ENCODE peak calls at places on chromosomes 13 and 19, in ten cellular contexts. One of them, this sample, is unnamed.

GRCh38 chr13:109145631-109146030 is 516.2 kb downstream of the MYO16 start:
- DNase-seq in NCI-H460: peak
- DNase-seq in activated CD4-positive, alpha-beta T cell treated with anti-CD3 and anti-CD28 coated beads, Interleukin-2, amount 50 U/mL, for 1 hour: no peak
- DNase-seq in GDM1: peak
- DNase-seq in SW480: peak
- DNase-seq in T-helper 1 cell: no peak
- DNase-seq in left lung: no peak
- DNase-seq in heart left ventricle: peak
- DNase-seq in cerebellum: peak
- DNase-seq in stimulated activated CD4-positive, alpha-beta T cell treated with anti-CD3 and anti-CD28 coated beads, Interleukin-1b, Interleukin-23, amount 100 ng/mL, for 24 hours: no peak
- DNase-seq in this sample: peak

GRCh38 chr13:109725995-109726637 is 60.3 kb downstream of the IRS2 start:
- DNase-seq in NCI-H460: no peak
- DNase-seq in activated CD4-positive, alpha-beta T cell treated with anti-CD3 and anti-CD28 coated beads, Interleukin-2, amount 50 U/mL, for 1 hour: no peak
- DNase-seq in GDM1: no peak
- DNase-seq in SW480: no peak
- DNase-seq in T-helper 1 cell: no peak
- DNase-seq in left lung: no peak
- DNase-seq in heart left ventricle: no peak
- DNase-seq in cerebellum: no peak
- DNase-seq in stimulated activated CD4-positive, alpha-beta T cell treated with anti-CD3 and anti-CD28 coated beads, Interleukin-1b, Interleukin-23, amount 100 ng/mL, for 24 hours: no peak
- DNase-seq in this sample: no peak

GRCh38 chr19:6516018-6516658 is 14.0 kb upstream of the TUBB4A start:
- DNase-seq in NCI-H460: peak
- DNase-seq in activated CD4-positive, alpha-beta T cell treated with anti-CD3 and anti-CD28 coated beads, Interleukin-2, amount 50 U/mL, for 1 hour: peak
- DNase-seq in GDM1: peak
- DNase-seq in SW480: peak
- DNase-seq in T-helper 1 cell: peak
- DNase-seq in left lung: peak
- DNase-seq in heart left ventricle: peak
- DNase-seq in cerebellum: peak
- DNase-seq in stimulated activated CD4-positive, alpha-beta T cell treated with anti-CD3 and anti-CD28 coated beads, Interleukin-1b, Interleukin-23, amount 100 ng/mL, for 24 hours: peak
- DNase-seq in this sample: peak

GRCh38 chr19:17931532-17932191 is 1.2 kb upstream of the CCDC124 start:
- DNase-seq in NCI-H460: no peak
- DNase-seq in activated CD4-positive, alpha-beta T cell treated with anti-CD3 and anti-CD28 coated beads, Interleukin-2, amount 50 U/mL, for 1 hour: no peak
- DNase-seq in GDM1: no peak
- DNase-seq in SW480: no peak
- DNase-seq in T-helper 1 cell: no peak
- DNase-seq in left lung: no peak
- DNase-seq in heart left ventricle: no peak
- DNase-seq in cerebellum: no peak
- DNase-seq in stimulated activated CD4-positive, alpha-beta T cell treated with anti-CD3 and anti-CD28 coated beads, Interleukin-1b, Interleukin-23, amount 100 ng/mL, for 24 hours: no peak
- DNase-seq in this sample: no peak

GRCh38 chr13:27012482-27013197 is 159.0 kb downstream of the USP12 start:
- DNase-seq in NCI-H460: no peak
- DNase-seq in activated CD4-positive, alpha-beta T cell treated with anti-CD3 and anti-CD28 coated beads, Interleukin-2, amount 50 U/mL, for 1 hour: no peak
- DNase-seq in GDM1: no peak
- DNase-seq in SW480: no peak
- DNase-seq in T-helper 1 cell: no peak
- DNase-seq in left lung: no peak
- DNase-seq in heart left ventricle: no peak
- DNase-seq in cerebellum: no peak
- DNase-seq in stimulated activated CD4-positive, alpha-beta T cell treated with anti-CD3 and anti-CD28 coated beads, Interleukin-1b, Interleukin-23, amount 100 ng/mL, for 24 hours: no peak
- DNase-seq in this sample: no peak

GRCh38 chr19:47742636-47743035 is 2.7 kb upstream of the NOP53 start:
- DNase-seq in NCI-H460: no peak
- DNase-seq in activated CD4-positive, alpha-beta T cell treated with anti-CD3 and anti-CD28 coated beads, Interleukin-2, amount 50 U/mL, for 1 hour: no peak
- DNase-seq in GDM1: no peak
- DNase-seq in SW480: no peak
- DNase-seq in T-helper 1 cell: no peak
- DNase-seq in left lung: no peak
- DNase-seq in heart left ventricle: no peak
- DNase-seq in cerebellum: no peak
- DNase-seq in stimulated activated CD4-positive, alpha-beta T cell treated with anti-CD3 and anti-CD28 coated beads, Interleukin-1b, Interleukin-23, amount 100 ng/mL, for 24 hours: no peak
- DNase-seq in this sample: no peak

GRCh38 chr13:67971291-67971690 is 741.2 kb upstream of the PCDH9 start:
- DNase-seq in NCI-H460: no peak
- DNase-seq in activated CD4-positive, alpha-beta T cell treated with anti-CD3 and anti-CD28 coated beads, Interleukin-2, amount 50 U/mL, for 1 hour: no peak
- DNase-seq in GDM1: no peak
- DNase-seq in SW480: no peak
- DNase-seq in T-helper 1 cell: no peak
- DNase-seq in left lung: no peak
- DNase-seq in heart left ventricle: no peak
- DNase-seq in cerebellum: no peak
- DNase-seq in stimulated activated CD4-positive, alpha-beta T cell treated with anti-CD3 and anti-CD28 coated beads, Interleukin-1b, Interleukin-23, amount 100 ng/mL, for 24 hours: no peak
- DNase-seq in this sample: no peak

GRCh38 chr13:99061411-99061810 is 83.5 kb upstream of the DOCK9 start:
- DNase-seq in NCI-H460: no peak
- DNase-seq in activated CD4-positive, alpha-beta T cell treated with anti-CD3 and anti-CD28 coated beads, Interleukin-2, amount 50 U/mL, for 1 hour: no peak
- DNase-seq in GDM1: no peak
- DNase-seq in SW480: no peak
- DNase-seq in T-helper 1 cell: no peak
- DNase-seq in left lung: no peak
- DNase-seq in heart left ventricle: no peak
- DNase-seq in cerebellum: no peak
- DNase-seq in stimulated activated CD4-positive, alpha-beta T cell treated with anti-CD3 and anti-CD28 coated beads, Interleukin-1b, Interleukin-23, amount 100 ng/mL, for 24 hours: no peak
- DNase-seq in this sample: no peak

GRCh38 chr13:29924482-29924884 is 74.1 kb upstream of the UBL3 start:
- DNase-seq in NCI-H460: no peak
- DNase-seq in activated CD4-positive, alpha-beta T cell treated with anti-CD3 and anti-CD28 coated beads, Interleukin-2, amount 50 U/mL, for 1 hour: no peak
- DNase-seq in GDM1: no peak
- DNase-seq in SW480: no peak
- DNase-seq in T-helper 1 cell: no peak
- DNase-seq in left lung: no peak
- DNase-seq in heart left ventricle: no peak
- DNase-seq in cerebellum: no peak
- DNase-seq in stimulated activated CD4-positive, alpha-beta T cell treated with anti-CD3 and anti-CD28 coated beads, Interleukin-1b, Interleukin-23, amount 100 ng/mL, for 24 hours: no peak
- DNase-seq in this sample: no peak

GRCh38 chr19:29806098-29806866 is 5.5 kb upstream of the CCNE1 start:
- DNase-seq in NCI-H460: no peak
- DNase-seq in activated CD4-positive, alpha-beta T cell treated with anti-CD3 and anti-CD28 coated beads, Interleukin-2, amount 50 U/mL, for 1 hour: no peak
- DNase-seq in GDM1: no peak
- DNase-seq in SW480: no peak
- DNase-seq in T-helper 1 cell: no peak
- DNase-seq in left lung: peak
- DNase-seq in heart left ventricle: peak
- DNase-seq in cerebellum: no peak
- DNase-seq in stimulated activated CD4-positive, alpha-beta T cell treated with anti-CD3 and anti-CD28 coated beads, Interleukin-1b, Interleukin-23, amount 100 ng/mL, for 24 hours: no peak
- DNase-seq in this sample: no peak

GRCh38 chr19:6800991-6801396 is 28.5 kb downstream of the VAV1 start:
- DNase-seq in NCI-H460: peak
- DNase-seq in activated CD4-positive, alpha-beta T cell treated with anti-CD3 and anti-CD28 coated beads, Interleukin-2, amount 50 U/mL, for 1 hour: no peak
- DNase-seq in GDM1: no peak
- DNase-seq in SW480: no peak
- DNase-seq in T-helper 1 cell: no peak
- DNase-seq in left lung: no peak
- DNase-seq in heart left ventricle: no peak
- DNase-seq in cerebellum: no peak
- DNase-seq in stimulated activated CD4-positive, alpha-beta T cell treated with anti-CD3 and anti-CD28 coated beads, Interleukin-1b, Interleukin-23, amount 100 ng/mL, for 24 hours: no peak
- DNase-seq in this sample: no peak

GRCh38 chr19:49363265-49364082 is at the start of gene DKKL1:
- DNase-seq in NCI-H460: peak
- DNase-seq in activated CD4-positive, alpha-beta T cell treated with anti-CD3 and anti-CD28 coated beads, Interleukin-2, amount 50 U/mL, for 1 hour: peak
- DNase-seq in GDM1: no peak
- DNase-seq in SW480: peak
- DNase-seq in T-helper 1 cell: peak
- DNase-seq in left lung: peak
- DNase-seq in heart left ventricle: peak
- DNase-seq in cerebellum: peak
- DNase-seq in stimulated activated CD4-positive, alpha-beta T cell treated with anti-CD3 and anti-CD28 coated beads, Interleukin-1b, Interleukin-23, amount 100 ng/mL, for 24 hours: peak
- DNase-seq in this sample: peak

GRCh38 chr19:35533822-35534521 is 716 bp downstream of the GAPDHS start:
- DNase-seq in NCI-H460: no peak
- DNase-seq in activated CD4-positive, alpha-beta T cell treated with anti-CD3 and anti-CD28 coated beads, Interleukin-2, amount 50 U/mL, for 1 hour: peak
- DNase-seq in GDM1: peak
- DNase-seq in SW480: peak
- DNase-seq in T-helper 1 cell: no peak
- DNase-seq in left lung: no peak
- DNase-seq in heart left ventricle: peak
- DNase-seq in cerebellum: no peak
- DNase-seq in stimulated activated CD4-positive, alpha-beta T cell treated with anti-CD3 and anti-CD28 coated beads, Interleukin-1b, Interleukin-23, amount 100 ng/mL, for 24 hours: no peak
- DNase-seq in this sample: peak

GRCh38 chr19:28485300-28485699 is 727.7 kb downstream of the UQCRFS1 start:
- DNase-seq in NCI-H460: no peak
- DNase-seq in activated CD4-positive, alpha-beta T cell treated with anti-CD3 and anti-CD28 coated beads, Interleukin-2, amount 50 U/mL, for 1 hour: no peak
- DNase-seq in GDM1: no peak
- DNase-seq in SW480: peak
- DNase-seq in T-helper 1 cell: no peak
- DNase-seq in left lung: peak
- DNase-seq in heart left ventricle: peak
- DNase-seq in cerebellum: no peak
- DNase-seq in stimulated activated CD4-positive, alpha-beta T cell treated with anti-CD3 and anti-CD28 coated beads, Interleukin-1b, Interleukin-23, amount 100 ng/mL, for 24 hours: no peak
- DNase-seq in this sample: no peak

GRCh38 chr19:36685835-36686234 is 1.6 kb upstream of the ZNF567 start:
- DNase-seq in NCI-H460: no peak
- DNase-seq in activated CD4-positive, alpha-beta T cell treated with anti-CD3 and anti-CD28 coated beads, Interleukin-2, amount 50 U/mL, for 1 hour: no peak
- DNase-seq in GDM1: no peak
- DNase-seq in SW480: no peak
- DNase-seq in T-helper 1 cell: no peak
- DNase-seq in left lung: no peak
- DNase-seq in heart left ventricle: no peak
- DNase-seq in cerebellum: no peak
- DNase-seq in stimulated activated CD4-positive, alpha-beta T cell treated with anti-CD3 and anti-CD28 coated beads, Interleukin-1b, Interleukin-23, amount 100 ng/mL, for 24 hours: no peak
- DNase-seq in this sample: no peak

GRCh38 chr19:10551698-10552301 is 8.1 kb downstream of the ATG4D start:
- DNase-seq in NCI-H460: no peak
- DNase-seq in activated CD4-positive, alpha-beta T cell treated with anti-CD3 and anti-CD28 coated beads, Interleukin-2, amount 50 U/mL, for 1 hour: no peak
- DNase-seq in GDM1: peak
- DNase-seq in SW480: peak
- DNase-seq in T-helper 1 cell: no peak
- DNase-seq in left lung: no peak
- DNase-seq in heart left ventricle: no peak
- DNase-seq in cerebellum: no peak
- DNase-seq in stimulated activated CD4-positive, alpha-beta T cell treated with anti-CD3 and anti-CD28 coated beads, Interleukin-1b, Interleukin-23, amount 100 ng/mL, for 24 hours: no peak
- DNase-seq in this sample: peak

GRCh38 chr19:38278751-38279150 is 14.4 kb downstream of the SPINT2 start:
- DNase-seq in NCI-H460: no peak
- DNase-seq in activated CD4-positive, alpha-beta T cell treated with anti-CD3 and anti-CD28 coated beads, Interleukin-2, amount 50 U/mL, for 1 hour: no peak
- DNase-seq in GDM1: no peak
- DNase-seq in SW480: no peak
- DNase-seq in T-helper 1 cell: no peak
- DNase-seq in left lung: no peak
- DNase-seq in heart left ventricle: no peak
- DNase-seq in cerebellum: no peak
- DNase-seq in stimulated activated CD4-positive, alpha-beta T cell treated with anti-CD3 and anti-CD28 coated beads, Interleukin-1b, Interleukin-23, amount 100 ng/mL, for 24 hours: no peak
- DNase-seq in this sample: no peak

GRCh38 chr13:59680429-59681024 is 483.2 kb downstream of the DIAPH3 start:
- DNase-seq in NCI-H460: peak
- DNase-seq in activated CD4-positive, alpha-beta T cell treated with anti-CD3 and anti-CD28 coated beads, Interleukin-2, amount 50 U/mL, for 1 hour: no peak
- DNase-seq in GDM1: no peak
- DNase-seq in SW480: peak
- DNase-seq in T-helper 1 cell: no peak
- DNase-seq in left lung: no peak
- DNase-seq in heart left ventricle: no peak
- DNase-seq in cerebellum: no peak
- DNase-seq in stimulated activated CD4-positive, alpha-beta T cell treated with anti-CD3 and anti-CD28 coated beads, Interleukin-1b, Interleukin-23, amount 100 ng/mL, for 24 hours: no peak
- DNase-seq in this sample: peak

GRCh38 chr13:74870865-74871264 is 611.1 kb downstream of the TBC1D4 start:
- DNase-seq in NCI-H460: no peak
- DNase-seq in activated CD4-positive, alpha-beta T cell treated with anti-CD3 and anti-CD28 coated beads, Interleukin-2, amount 50 U/mL, for 1 hour: no peak
- DNase-seq in GDM1: no peak
- DNase-seq in SW480: no peak
- DNase-seq in T-helper 1 cell: no peak
- DNase-seq in left lung: no peak
- DNase-seq in heart left ventricle: no peak
- DNase-seq in cerebellum: no peak
- DNase-seq in stimulated activated CD4-positive, alpha-beta T cell treated with anti-CD3 and anti-CD28 coated beads, Interleukin-1b, Interleukin-23, amount 100 ng/mL, for 24 hours: no peak
- DNase-seq in this sample: no peak

GRCh38 chr13:25571237-25571636 is 199.5 kb downstream of the ATP8A2 start:
- DNase-seq in NCI-H460: no peak
- DNase-seq in activated CD4-positive, alpha-beta T cell treated with anti-CD3 and anti-CD28 coated beads, Interleukin-2, amount 50 U/mL, for 1 hour: no peak
- DNase-seq in GDM1: no peak
- DNase-seq in SW480: no peak
- DNase-seq in T-helper 1 cell: no peak
- DNase-seq in left lung: no peak
- DNase-seq in heart left ventricle: no peak
- DNase-seq in cerebellum: no peak
- DNase-seq in stimulated activated CD4-positive, alpha-beta T cell treated with anti-CD3 and anti-CD28 coated beads, Interleukin-1b, Interleukin-23, amount 100 ng/mL, for 24 hours: no peak
- DNase-seq in this sample: no peak

GRCh38 chr13:112719556-112719955 is 29.7 kb downstream of the ATP11A start:
- DNase-seq in NCI-H460: no peak
- DNase-seq in activated CD4-positive, alpha-beta T cell treated with anti-CD3 and anti-CD28 coated beads, Interleukin-2, amount 50 U/mL, for 1 hour: no peak
- DNase-seq in GDM1: no peak
- DNase-seq in SW480: no peak
- DNase-seq in T-helper 1 cell: no peak
- DNase-seq in left lung: no peak
- DNase-seq in heart left ventricle: no peak
- DNase-seq in cerebellum: no peak
- DNase-seq in stimulated activated CD4-positive, alpha-beta T cell treated with anti-CD3 and anti-CD28 coated beads, Interleukin-1b, Interleukin-23, amount 100 ng/mL, for 24 hours: no peak
- DNase-seq in this sample: no peak

GRCh38 chr19:31110331-31110730 is 238.9 kb downstream of the TSHZ3 start:
- DNase-seq in NCI-H460: no peak
- DNase-seq in activated CD4-positive, alpha-beta T cell treated with anti-CD3 and anti-CD28 coated beads, Interleukin-2, amount 50 U/mL, for 1 hour: no peak
- DNase-seq in GDM1: no peak
- DNase-seq in SW480: peak
- DNase-seq in T-helper 1 cell: no peak
- DNase-seq in left lung: no peak
- DNase-seq in heart left ventricle: no peak
- DNase-seq in cerebellum: no peak
- DNase-seq in stimulated activated CD4-positive, alpha-beta T cell treated with anti-CD3 and anti-CD28 coated beads, Interleukin-1b, Interleukin-23, amount 100 ng/mL, for 24 hours: no peak
- DNase-seq in this sample: no peak

GRCh38 chr13:30376426-30377311 is 45.6 kb upstream of the UBE2L5 start:
- DNase-seq in NCI-H460: no peak
- DNase-seq in activated CD4-positive, alpha-beta T cell treated with anti-CD3 and anti-CD28 coated beads, Interleukin-2, amount 50 U/mL, for 1 hour: peak
- DNase-seq in GDM1: peak
- DNase-seq in SW480: peak
- DNase-seq in T-helper 1 cell: peak
- DNase-seq in left lung: peak
- DNase-seq in heart left ventricle: no peak
- DNase-seq in cerebellum: no peak
- DNase-seq in stimulated activated CD4-positive, alpha-beta T cell treated with anti-CD3 and anti-CD28 coated beads, Interleukin-1b, Interleukin-23, amount 100 ng/mL, for 24 hours: no peak
- DNase-seq in this sample: peak

GRCh38 chr19:4391701-4392543 is 8.4 kb downstream of the SH3GL1 start:
- DNase-seq in NCI-H460: no peak
- DNase-seq in activated CD4-positive, alpha-beta T cell treated with anti-CD3 and anti-CD28 coated beads, Interleukin-2, amount 50 U/mL, for 1 hour: no peak
- DNase-seq in GDM1: no peak
- DNase-seq in SW480: no peak
- DNase-seq in T-helper 1 cell: no peak
- DNase-seq in left lung: no peak
- DNase-seq in heart left ventricle: peak
- DNase-seq in cerebellum: no peak
- DNase-seq in stimulated activated CD4-positive, alpha-beta T cell treated with anti-CD3 and anti-CD28 coated beads, Interleukin-1b, Interleukin-23, amount 100 ng/mL, for 24 hours: no peak
- DNase-seq in this sample: no peak

GRCh38 chr19:3176715-3177501 is 1.7 kb upstream of the S1PR4 start:
- DNase-seq in NCI-H460: peak
- DNase-seq in activated CD4-positive, alpha-beta T cell treated with anti-CD3 and anti-CD28 coated beads, Interleukin-2, amount 50 U/mL, for 1 hour: peak
- DNase-seq in GDM1: peak
- DNase-seq in SW480: peak
- DNase-seq in T-helper 1 cell: peak
- DNase-seq in left lung: peak
- DNase-seq in heart left ventricle: no peak
- DNase-seq in cerebellum: no peak
- DNase-seq in stimulated activated CD4-positive, alpha-beta T cell treated with anti-CD3 and anti-CD28 coated beads, Interleukin-1b, Interleukin-23, amount 100 ng/mL, for 24 hours: no peak
- DNase-seq in this sample: no peak

GRCh38 chr19:2261438-2262172 is 5.4 kb upstream of the JSRP1 start:
- DNase-seq in NCI-H460: no peak
- DNase-seq in activated CD4-positive, alpha-beta T cell treated with anti-CD3 and anti-CD28 coated beads, Interleukin-2, amount 50 U/mL, for 1 hour: peak
- DNase-seq in GDM1: peak
- DNase-seq in SW480: no peak
- DNase-seq in T-helper 1 cell: peak
- DNase-seq in left lung: no peak
- DNase-seq in heart left ventricle: no peak
- DNase-seq in cerebellum: no peak
- DNase-seq in stimulated activated CD4-positive, alpha-beta T cell treated with anti-CD3 and anti-CD28 coated beads, Interleukin-1b, Interleukin-23, amount 100 ng/mL, for 24 hours: no peak
- DNase-seq in this sample: no peak

GRCh38 chr19:32361574-32362317 is 16.3 kb downstream of the ZNF507 start:
- DNase-seq in NCI-H460: no peak
- DNase-seq in activated CD4-positive, alpha-beta T cell treated with anti-CD3 and anti-CD28 coated beads, Interleukin-2, amount 50 U/mL, for 1 hour: no peak
- DNase-seq in GDM1: no peak
- DNase-seq in SW480: no peak
- DNase-seq in T-helper 1 cell: no peak
- DNase-seq in left lung: no peak
- DNase-seq in heart left ventricle: no peak
- DNase-seq in cerebellum: no peak
- DNase-seq in stimulated activated CD4-positive, alpha-beta T cell treated with anti-CD3 and anti-CD28 coated beads, Interleukin-1b, Interleukin-23, amount 100 ng/mL, for 24 hours: no peak
- DNase-seq in this sample: no peak

GRCh38 chr13:113848020-113848419 is 15.9 kb downstream of the GAS6 start:
- DNase-seq in NCI-H460: no peak
- DNase-seq in activated CD4-positive, alpha-beta T cell treated with anti-CD3 and anti-CD28 coated beads, Interleukin-2, amount 50 U/mL, for 1 hour: no peak
- DNase-seq in GDM1: no peak
- DNase-seq in SW480: no peak
- DNase-seq in T-helper 1 cell: no peak
- DNase-seq in left lung: no peak
- DNase-seq in heart left ventricle: no peak
- DNase-seq in cerebellum: no peak
- DNase-seq in stimulated activated CD4-positive, alpha-beta T cell treated with anti-CD3 and anti-CD28 coated beads, Interleukin-1b, Interleukin-23, amount 100 ng/mL, for 24 hours: no peak
- DNase-seq in this sample: no peak